ENCODE peak calls at places on chromosomes 13 and 19, in six cellular contexts. L, W, Q, Z, A and I are unnamed samples.
A peak's percentile ranks its signal among the peaks of the same experiment; 100 is the strongest.

GRCh38 chr19:39038098-39038497 is 5.7 kb upstream of the FBXO27 start:
- DNase-seq in L (no peak), W (no peak), Q (no peak), Z (peak; percentile 50), A (no peak), I (no peak)

GRCh38 chr13:26061947-26062346 is 10.1 kb upstream of the SHISA2 start:
- DNase-seq in L (no peak), W (no peak), Q (no peak), Z (peak; percentile 41), A (no peak), I (no peak)

GRCh38 chr19:18363787-18364186 is 22.2 kb upstream of the GDF15 start:
- DNase-seq in L (no peak), W (no peak), Q (no peak), Z (no peak), A (no peak), I (no peak)

GRCh38 chr19:29013325-29013724 is 199.6 kb downstream of the UQCRFS1 start:
- DNase-seq in L (no peak), W (no peak), Q (no peak), Z (no peak), A (no peak), I (no peak)

GRCh38 chr19:46009530-46010510 is 13.0 kb downstream of the PGLYRP1 start:
- DNase-seq in L (peak; percentile 83), W (peak; percentile 91), Q (no peak), Z (peak; percentile 81), A (peak; percentile 63), I (no peak)

GRCh38 chr13:23621316-23621645 is 51.1 kb downstream of the TNFRSF19 start:
- DNase-seq in L (no peak), W (no peak), Q (peak; percentile 2), Z (peak; percentile 42), A (no peak), I (no peak)

GRCh38 chr19:48815870-48816501 is 5.2 kb upstream of the BCAT2 start:
- DNase-seq in L (no peak), W (no peak), Q (no peak), Z (no peak), A (no peak), I (no peak)

GRCh38 chr19:35559281-35559659 is 4.2 kb downstream of the ATP4A start:
- DNase-seq in L (no peak), W (no peak), Q (no peak), Z (no peak), A (no peak), I (no peak)

GRCh38 chr13:24138911-24139310 is 21.6 kb upstream of the SPATA13 start:
- DNase-seq in L (no peak), W (no peak), Q (no peak), Z (no peak), A (no peak), I (no peak)

GRCh38 chr13:77274126-77274525 is 52.8 kb downstream of the MYCBP2 start:
- DNase-seq in L (no peak), W (no peak), Q (no peak), Z (no peak), A (no peak), I (no peak)

GRCh38 chr19:40534148-40534547 is 42.5 kb upstream of the SHKBP1 start:
- DNase-seq in L (no peak), W (no peak), Q (no peak), Z (no peak), A (no peak), I (no peak)

GRCh38 chr13:61084983-61085382 is 330.7 kb downstream of the PCDH20 start:
- DNase-seq in L (no peak), W (no peak), Q (no peak), Z (no peak), A (no peak), I (no peak)

GRCh38 chr19:40693896-40694295 is 3.4 kb upstream of the NUMBL start:
- DNase-seq in L (no peak), W (no peak), Q (no peak), Z (no peak), A (no peak), I (no peak)

GRCh38 chr19:48568345-48568886 is 16.4 kb downstream of the SULT2B1 start:
- DNase-seq in L (peak; percentile 44), W (peak; percentile 96), Q (no peak), Z (peak; percentile 93), A (no peak), I (peak; percentile 80)

GRCh38 chr19:18239303-18239702 is 13.1 kb upstream of the PDE4C start:
- DNase-seq in L (no peak), W (no peak), Q (no peak), Z (no peak), A (no peak), I (no peak)

GRCh38 chr13:76331948-76332712 is 554.1 kb downstream of the KCTD12 start:
- DNase-seq in L (no peak), W (no peak), Q (no peak), Z (peak; percentile 78), A (no peak), I (no peak)

GRCh38 chr19:50417138-50417849 is 1.4 kb upstream of the SPIB start:
- DNase-seq in L (no peak), W (no peak), Q (no peak), Z (no peak), A (no peak), I (no peak)

GRCh38 chr13:90331974-90332373 is 1015.5 kb upstream of the MIR17HG start:
- DNase-seq in L (no peak), W (no peak), Q (no peak), Z (no peak), A (no peak), I (no peak)

GRCh38 chr13:66992183-66992582 is 238.0 kb downstream of the PCDH9 start:
- DNase-seq in L (no peak), W (no peak), Q (no peak), Z (peak; percentile 60), A (no peak), I (no peak)

GRCh38 chr19:17327068-17327653 is 7.5 kb downstream of the ANO8 start:
- DNase-seq in L (no peak), W (no peak), Q (no peak), Z (no peak), A (no peak), I (no peak)

GRCh38 chr13:20565120-20565736 is 1.7 kb upstream of the IFT88 start:
- DNase-seq in L (no peak), W (no peak), Q (no peak), Z (no peak), A (no peak), I (no peak)

GRCh38 chr13:91369432-91369831 is 21.9 kb downstream of the MIR17HG start:
- DNase-seq in L (no peak), W (no peak), Q (peak; percentile 19), Z (peak; percentile 79), A (no peak), I (no peak)

GRCh38 chr19:10294368-10294697 is 4.6 kb downstream of the ICAM5 start:
- DNase-seq in L (no peak), W (no peak), Q (no peak), Z (no peak), A (no peak), I (no peak)

GRCh38 chr19:50516859-50517703 is 3.4 kb upstream of the ASPDH start:
- DNase-seq in L (no peak), W (no peak), Q (no peak), Z (no peak), A (no peak), I (no peak)

GRCh38 chr13:86020350-86021002 is 221.3 kb upstream of the SLITRK6 start:
- DNase-seq in L (no peak), W (no peak), Q (no peak), Z (peak; percentile 39), A (no peak), I (no peak)

GRCh38 chr19:38719761-38720558 is 24.3 kb downstream of the CAPN12 start:
- DNase-seq in L (no peak), W (no peak), Q (no peak), Z (no peak), A (no peak), I (no peak)

GRCh38 chr13:55155046-55155445 is 1985.7 kb upstream of the PRR20A start:
- DNase-seq in L (no peak), W (no peak), Q (no peak), Z (no peak), A (no peak), I (no peak)

GRCh38 chr13:38933786-38934185 is 56.8 kb downstream of the STOML3 start:
- DNase-seq in L (no peak), W (no peak), Q (no peak), Z (no peak), A (no peak), I (no peak)

GRCh38 chr19:18254546-18255500 is 19.4 kb downstream of the IQCN start:
- DNase-seq in L (no peak), W (no peak), Q (no peak), Z (no peak), A (no peak), I (no peak)

GRCh38 chr19:18438331-18439024 is 545 bp upstream of the ISYNA1 start:
- DNase-seq in L (no peak), W (no peak), Q (no peak), Z (peak; percentile 46), A (no peak), I (no peak)

GRCh38 chr19:58278156-58279041 is at the start of gene ZNF8:
- DNase-seq in L (peak; percentile 92), W (peak; percentile 99), Q (peak; percentile 97), Z (peak; percentile 96), A (peak; percentile 93), I (peak; percentile 89)

GRCh38 chr13:111900390-111901180 is 166.4 kb upstream of the SOX1 start:
- DNase-seq in L (no peak), W (peak; percentile 69), Q (no peak), Z (no peak), A (no peak), I (no peak)

GRCh38 chr19:48713041-48713863 is 6.3 kb downstream of the MAMSTR start:
- DNase-seq in L (no peak), W (no peak), Q (no peak), Z (no peak), A (no peak), I (no peak)

GRCh38 chr19:1247747-1248453 is 483 bp upstream of the MIDN start:
- DNase-seq in L (no peak), W (peak; percentile 94), Q (peak; percentile 58), Z (peak; percentile 51), A (peak; percentile 76), I (no peak)

GRCh38 chr13:47997384-47997783 is 3.7 kb downstream of the SUCLA2 start:
- DNase-seq in L (no peak), W (no peak), Q (no peak), Z (no peak), A (no peak), I (no peak)

GRCh38 chr19:21704320-21704719 is 63.1 kb downstream of the ZNF100 start:
- DNase-seq in L (no peak), W (no peak), Q (no peak), Z (no peak), A (no peak), I (no peak)